ENCODE peak calls at places on chromosome 4, in nine cellular contexts. One of them, this sample, is unnamed. For H3K9me3 and H3K4me1, the result is how much of the 10 kb centered on the place peaks cover.

GRCh38 chr4:25535701-25536473 is 119.8 kb upstream of the SLC34A2 start:
- DNase-seq in aorta: no peak
- DNase-seq in neural progenitor cell: no peak
- DNase-seq in upper lobe of right lung: no peak
- DNase-seq in astrocyte: no peak
- DNase-seq in sigmoid colon: no peak
- DNase-seq in mammary epithelial cell: no peak
- DNase-seq in adrenal gland: no peak
- DNase-seq in stomach: no peak
- DNase-seq in this sample: no peak

GRCh38 chr4:65223601-65224000 is 446.7 kb downstream of the EPHA5 start:
- DNase-seq in aorta: no peak
- DNase-seq in neural progenitor cell: no peak
- DNase-seq in upper lobe of right lung: no peak
- DNase-seq in astrocyte: no peak
- DNase-seq in sigmoid colon: no peak
- DNase-seq in mammary epithelial cell: no peak
- DNase-seq in adrenal gland: no peak
- DNase-seq in stomach: no peak
- DNase-seq in this sample: no peak

GRCh38 chr4:118313098-118313497 is 39.7 kb downstream of the PRSS12 start:
- DNase-seq in aorta: no peak
- DNase-seq in neural progenitor cell: peak
- DNase-seq in upper lobe of right lung: no peak
- DNase-seq in astrocyte: no peak
- DNase-seq in sigmoid colon: no peak
- DNase-seq in mammary epithelial cell: no peak
- DNase-seq in adrenal gland: no peak
- DNase-seq in stomach: no peak
- DNase-seq in this sample: no peak

GRCh38 chr4:145231906-145232700 is 51.7 kb upstream of the OTUD4 start:
- DNase-seq in aorta: no peak
- DNase-seq in neural progenitor cell: no peak
- DNase-seq in upper lobe of right lung: no peak
- DNase-seq in astrocyte: peak
- DNase-seq in sigmoid colon: no peak
- DNase-seq in mammary epithelial cell: no peak
- DNase-seq in adrenal gland: no peak
- DNase-seq in stomach: no peak
- DNase-seq in this sample: no peak

GRCh38 chr4:140078366-140078765 is 75.6 kb downstream of the MAML3 start:
- DNase-seq in aorta: no peak
- DNase-seq in neural progenitor cell: peak
- DNase-seq in upper lobe of right lung: no peak
- DNase-seq in astrocyte: peak
- DNase-seq in sigmoid colon: no peak
- DNase-seq in mammary epithelial cell: no peak
- DNase-seq in adrenal gland: peak
- DNase-seq in stomach: no peak
- DNase-seq in this sample: no peak

GRCh38 chr4:78004270-78004669 is 52.9 kb upstream of the FRAS1 start:
- DNase-seq in aorta: no peak
- DNase-seq in neural progenitor cell: no peak
- DNase-seq in upper lobe of right lung: no peak
- DNase-seq in astrocyte: peak
- DNase-seq in sigmoid colon: no peak
- DNase-seq in mammary epithelial cell: peak
- DNase-seq in adrenal gland: no peak
- DNase-seq in stomach: no peak
- DNase-seq in this sample: no peak

GRCh38 chr4:17060230-17060629 is 161.8 kb upstream of the LDB2 start:
- DNase-seq in aorta: no peak
- DNase-seq in neural progenitor cell: no peak
- DNase-seq in upper lobe of right lung: no peak
- DNase-seq in astrocyte: no peak
- DNase-seq in sigmoid colon: no peak
- DNase-seq in mammary epithelial cell: no peak
- DNase-seq in adrenal gland: no peak
- DNase-seq in stomach: no peak
- DNase-seq in this sample: no peak

GRCh38 chr4:53014881-53015280 is 152.8 kb downstream of the RASL11B start:
- DNase-seq in aorta: no peak
- DNase-seq in neural progenitor cell: no peak
- DNase-seq in upper lobe of right lung: no peak
- DNase-seq in astrocyte: no peak
- DNase-seq in sigmoid colon: no peak
- DNase-seq in mammary epithelial cell: no peak
- DNase-seq in adrenal gland: no peak
- DNase-seq in stomach: no peak
- DNase-seq in this sample: no peak

GRCh38 chr4:150316332-150317205 is 238.3 kb downstream of the DCLK2 start:
- DNase-seq in aorta: no peak
- DNase-seq in neural progenitor cell: no peak
- DNase-seq in upper lobe of right lung: no peak
- DNase-seq in astrocyte: no peak
- DNase-seq in sigmoid colon: no peak
- DNase-seq in mammary epithelial cell: no peak
- DNase-seq in adrenal gland: no peak
- DNase-seq in stomach: no peak
- DNase-seq in this sample: no peak

GRCh38 chr4:63556332-63556731 is 852.9 kb downstream of the TECRL start:
- DNase-seq in aorta: no peak
- DNase-seq in neural progenitor cell: no peak
- DNase-seq in upper lobe of right lung: no peak
- DNase-seq in astrocyte: no peak
- DNase-seq in sigmoid colon: no peak
- DNase-seq in mammary epithelial cell: no peak
- DNase-seq in adrenal gland: no peak
- DNase-seq in stomach: no peak
- DNase-seq in this sample: no peak

GRCh38 chr4:183276106-183276505 is 44.0 kb downstream of the CLDN22 start:
- DNase-seq in aorta: no peak
- DNase-seq in neural progenitor cell: no peak
- DNase-seq in upper lobe of right lung: no peak
- DNase-seq in astrocyte: no peak
- DNase-seq in sigmoid colon: no peak
- DNase-seq in mammary epithelial cell: no peak
- DNase-seq in adrenal gland: no peak
- DNase-seq in stomach: no peak
- DNase-seq in this sample: no peak

GRCh38 chr4:169207436-169208089 is 63.2 kb downstream of the SH3RF1 start:
- DNase-seq in aorta: no peak
- DNase-seq in neural progenitor cell: peak
- DNase-seq in upper lobe of right lung: no peak
- DNase-seq in astrocyte: peak
- DNase-seq in sigmoid colon: no peak
- DNase-seq in mammary epithelial cell: no peak
- DNase-seq in adrenal gland: no peak
- DNase-seq in stomach: no peak
- DNase-seq in this sample: no peak

GRCh38 chr4:134862116-134862515 is 660.5 kb upstream of the PABPC4L start:
- DNase-seq in aorta: no peak
- DNase-seq in neural progenitor cell: no peak
- DNase-seq in upper lobe of right lung: no peak
- DNase-seq in astrocyte: peak
- DNase-seq in sigmoid colon: no peak
- DNase-seq in mammary epithelial cell: no peak
- DNase-seq in adrenal gland: no peak
- DNase-seq in stomach: no peak
- DNase-seq in this sample: no peak

GRCh38 chr4:134747108-134747805 is 545.7 kb upstream of the PABPC4L start:
- DNase-seq in aorta: no peak
- DNase-seq in neural progenitor cell: no peak
- DNase-seq in upper lobe of right lung: no peak
- DNase-seq in astrocyte: peak
- DNase-seq in sigmoid colon: no peak
- DNase-seq in mammary epithelial cell: no peak
- DNase-seq in adrenal gland: no peak
- DNase-seq in stomach: no peak
- DNase-seq in this sample: no peak

GRCh38 chr4:189124149-189124758 is 816.4 kb upstream of the FRG1 start:
- DNase-seq in aorta: no peak
- DNase-seq in neural progenitor cell: peak
- DNase-seq in upper lobe of right lung: no peak
- DNase-seq in astrocyte: peak
- DNase-seq in sigmoid colon: no peak
- DNase-seq in mammary epithelial cell: peak
- DNase-seq in adrenal gland: peak
- DNase-seq in stomach: peak
- DNase-seq in this sample: no peak

GRCh38 chr4:140249351-140249750 is 95.4 kb upstream of the MAML3 start:
- DNase-seq in aorta: no peak
- DNase-seq in neural progenitor cell: no peak
- DNase-seq in upper lobe of right lung: no peak
- DNase-seq in astrocyte: peak
- DNase-seq in sigmoid colon: no peak
- DNase-seq in mammary epithelial cell: no peak
- DNase-seq in adrenal gland: no peak
- DNase-seq in stomach: no peak
- DNase-seq in this sample: no peak

GRCh38 chr4:3387943-3388348 is 53.8 kb upstream of the HGFAC start:
- DNase-seq in aorta: peak
- DNase-seq in neural progenitor cell: no peak
- DNase-seq in upper lobe of right lung: peak
- DNase-seq in astrocyte: peak
- DNase-seq in sigmoid colon: peak
- DNase-seq in mammary epithelial cell: peak
- DNase-seq in adrenal gland: peak
- DNase-seq in stomach: peak
- DNase-seq in this sample: peak

GRCh38 chr4:41155194-41155830 is 59.0 kb downstream of the APBB2 start:
- DNase-seq in aorta: no peak
- DNase-seq in neural progenitor cell: no peak
- DNase-seq in upper lobe of right lung: no peak
- DNase-seq in astrocyte: peak
- DNase-seq in sigmoid colon: no peak
- DNase-seq in mammary epithelial cell: no peak
- DNase-seq in adrenal gland: no peak
- DNase-seq in stomach: no peak
- DNase-seq in this sample: no peak

GRCh38 chr4:4727536-4727935 is 131.9 kb upstream of the MSX1 start:
- DNase-seq in aorta: no peak
- DNase-seq in neural progenitor cell: no peak
- DNase-seq in upper lobe of right lung: no peak
- DNase-seq in astrocyte: no peak
- DNase-seq in sigmoid colon: no peak
- DNase-seq in mammary epithelial cell: no peak
- DNase-seq in adrenal gland: no peak
- DNase-seq in stomach: no peak
- DNase-seq in this sample: no peak

GRCh38 chr4:119715490-119716445 is 87.2 kb upstream of the PDE5A start:
- DNase-seq in aorta: no peak
- DNase-seq in neural progenitor cell: no peak
- DNase-seq in upper lobe of right lung: no peak
- DNase-seq in astrocyte: no peak
- DNase-seq in sigmoid colon: no peak
- DNase-seq in mammary epithelial cell: no peak
- DNase-seq in adrenal gland: no peak
- DNase-seq in stomach: no peak
- DNase-seq in this sample: no peak
- H3K9me3 ChIP-seq in aorta: under half
- H3K9me3 ChIP-seq in neural progenitor cell: under half
- H3K9me3 ChIP-seq in upper lobe of right lung: under half
- H3K9me3 ChIP-seq in astrocyte: under half
- H3K9me3 ChIP-seq in sigmoid colon: under half
- H3K9me3 ChIP-seq in mammary epithelial cell: under half
- H3K9me3 ChIP-seq in adrenal gland: under half
- H3K9me3 ChIP-seq in stomach: under half
- H3K9me3 ChIP-seq in this sample: under half

GRCh38 chr4:931960-932712 is at the start of the genes GAK and TMEM175:
- DNase-seq in aorta: peak
- DNase-seq in neural progenitor cell: peak
- DNase-seq in upper lobe of right lung: peak
- DNase-seq in astrocyte: peak
- DNase-seq in sigmoid colon: peak
- DNase-seq in mammary epithelial cell: peak
- DNase-seq in adrenal gland: peak
- DNase-seq in stomach: peak
- DNase-seq in this sample: peak
- H3K4me1 ChIP-seq in aorta: under half
- H3K4me1 ChIP-seq in neural progenitor cell: under half
- H3K4me1 ChIP-seq in upper lobe of right lung: under half
- H3K4me1 ChIP-seq in astrocyte: under half
- H3K4me1 ChIP-seq in sigmoid colon: under half
- H3K4me1 ChIP-seq in mammary epithelial cell: under half
- H3K4me1 ChIP-seq in adrenal gland: under half
- H3K4me1 ChIP-seq in stomach: half or more
- H3K4me1 ChIP-seq in this sample: under half

DNA sequence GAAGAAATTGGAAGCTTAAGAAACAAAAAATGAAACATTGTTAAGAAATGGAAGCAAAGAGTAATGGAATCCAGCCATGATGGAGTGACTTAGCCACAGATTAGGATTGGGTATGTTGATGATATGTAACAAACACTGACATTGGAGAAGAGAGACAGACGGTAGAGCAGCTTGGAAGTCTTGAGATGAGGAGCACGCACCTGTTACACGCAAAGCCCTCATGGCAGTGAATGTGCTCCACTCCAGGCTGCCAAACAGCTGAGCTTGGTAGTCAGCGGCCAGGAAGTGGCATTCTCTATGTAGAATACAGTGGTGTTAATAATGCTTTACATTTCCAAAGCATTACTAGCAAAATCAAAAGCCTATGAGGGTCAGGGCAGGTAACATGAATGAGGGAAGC is 57.0 kb upstream of the GPRIN3 start:
- DNase-seq in aorta: no peak
- DNase-seq in neural progenitor cell: no peak
- DNase-seq in upper lobe of right lung: no peak
- DNase-seq in astrocyte: no peak
- DNase-seq in sigmoid colon: no peak
- DNase-seq in mammary epithelial cell: no peak
- DNase-seq in adrenal gland: no peak
- DNase-seq in stomach: no peak
- DNase-seq in this sample: no peak
- H3K4me3 ChIP-seq in aorta: no peak
- H3K4me3 ChIP-seq in neural progenitor cell: no peak
- H3K4me3 ChIP-seq in upper lobe of right lung: no peak
- H3K4me3 ChIP-seq in astrocyte: no peak
- H3K4me3 ChIP-seq in sigmoid colon: no peak
- H3K4me3 ChIP-seq in mammary epithelial cell: no peak
- H3K4me3 ChIP-seq in adrenal gland: no peak
- H3K4me3 ChIP-seq in stomach: no peak
- H3K4me3 ChIP-seq in this sample: no peak

DNA sequence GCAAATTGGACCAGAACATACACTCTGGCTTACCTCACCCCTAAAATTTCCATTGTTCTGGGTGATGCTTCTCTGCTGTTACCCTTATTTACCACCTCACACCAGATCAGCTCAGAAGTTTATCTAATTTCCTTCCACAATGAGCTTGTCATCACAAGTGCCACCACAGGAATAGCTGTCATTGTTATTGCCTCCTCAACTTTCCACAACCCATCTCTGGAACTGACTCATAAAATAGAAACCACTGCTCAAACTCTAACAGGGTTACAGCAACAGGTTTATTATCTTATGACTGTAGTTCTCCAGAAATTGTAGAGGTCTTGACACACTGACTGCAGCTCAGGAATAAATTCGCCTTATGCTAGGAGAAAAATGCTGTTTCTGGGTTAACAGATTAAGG is 52.7 kb downstream of the ZNF718 start:
- DNase-seq in aorta: no peak
- DNase-seq in neural progenitor cell: no peak
- DNase-seq in upper lobe of right lung: no peak
- DNase-seq in astrocyte: no peak
- DNase-seq in sigmoid colon: no peak
- DNase-seq in mammary epithelial cell: no peak
- DNase-seq in adrenal gland: no peak
- DNase-seq in stomach: no peak
- DNase-seq in this sample: no peak
- H3K9me3 ChIP-seq in aorta: under half
- H3K9me3 ChIP-seq in neural progenitor cell: half or more
- H3K9me3 ChIP-seq in upper lobe of right lung: half or more
- H3K9me3 ChIP-seq in astrocyte: under half
- H3K9me3 ChIP-seq in sigmoid colon: half or more
- H3K9me3 ChIP-seq in mammary epithelial cell: under half
- H3K9me3 ChIP-seq in adrenal gland: half or more
- H3K9me3 ChIP-seq in stomach: half or more
- H3K9me3 ChIP-seq in this sample: under half